ENCODE peak calls at places on chromosomes 6 and 20, in four cellular contexts. P, X, C and S are unnamed samples.
A peak's percentile ranks its signal among the peaks of the same experiment; 100 is the strongest.

GRCh38 chr20:59242714-59243626 is 57.4 kb upstream of the EDN3 start:
- DNase-seq in X (no peak), P (no peak), C (no peak), S (no peak)

GRCh38 chr20:44034965-44035635 is 120.4 kb downstream of the TOX2 start:
- DNase-seq in P (no peak), X (no peak), C (no peak), S (no peak)

GRCh38 chr20:25324412-25324811 is 66.2 kb downstream of the ABHD12 start:
- DNase-seq in C (no peak), X (peak; percentile 58), P (peak; percentile 38), S (no peak)

GRCh38 chr20:29878777-29879442 is 1378.6 kb upstream of the DEFB115 start:
- DNase-seq in C (no peak), X (no peak), P (peak; percentile 45), S (peak; percentile 55)

GRCh38 chr6:12403946-12404647 is 113.9 kb downstream of the EDN1 start:
- DNase-seq in P (no peak), X (no peak), C (no peak), S (no peak)

GRCh38 chr20:21693322-21693721 is 12.1 kb upstream of the PAX1 start:
- DNase-seq in X (no peak), P (peak; percentile 83), C (no peak), S (no peak)

GRCh38 chr20:8078528-8078914 is 53.5 kb upstream of the PLCB1 start:
- DNase-seq in P (no peak), C (no peak), X (no peak), S (no peak)

GRCh38 chr6:159720708-159721107 is 6.6 kb upstream of the WTAP start:
- DNase-seq in C (peak; percentile 42), X (no peak), P (peak; percentile 63), S (no peak)

GRCh38 chr6:13924146-13924948 is 405 bp upstream of the RNF182 start:
- DNase-seq in C (no peak), P (peak; percentile 87), X (peak; percentile 41), S (peak; percentile 27)

GRCh38 chr6:120826253-120826652 is 508.0 kb downstream of the TBC1D32 start:
- DNase-seq in C (peak; percentile 53), P (peak; percentile 87), X (no peak), S (no peak)
- TF ChIP-seq CTCF in C (peak; percentile 65), P (peak; percentile 90), X (no peak), S (no peak)

GRCh38 chr20:47981242-47981641 is 196.0 kb upstream of the SULF2 start:
- DNase-seq in X (no peak), P (peak; percentile 43), C (no peak), S (no peak)

GRCh38 chr20:47980336-47981177 is 195.3 kb upstream of the SULF2 start:
- DNase-seq in C (no peak), X (no peak), P (peak; percentile 20), S (no peak)

GRCh38 chr20:47985092-47985850 is 200.0 kb upstream of the SULF2 start:
- DNase-seq in X (no peak), C (no peak), P (peak; percentile 70), S (no peak)

GRCh38 chr20:47984437-47984836 is 199.2 kb upstream of the SULF2 start:
- DNase-seq in C (no peak), X (no peak), P (no peak), S (no peak)

GRCh38 chr20:47982574-47983360 is 197.5 kb upstream of the SULF2 start:
- DNase-seq in P (peak; percentile 22), C (no peak), X (no peak), S (no peak)
- H3K4me1 ChIP-seq in P (peaks cover 2% of the 10 kb centered on the region), C (no peaks in the 10 kb centered on the region), X (peaks cover 6% of the 10 kb centered on the region), S (no peaks in the 10 kb centered on the region)

GRCh38 chr20:2692886-2693285 is 306 bp downstream of the EBF4 start:
- DNase-seq in X (no peak), C (no peak), P (peak; percentile 66), S (no peak)

GRCh38 chr20:2690718-2691117 is 1.9 kb upstream of the EBF4 start:
- DNase-seq in P (no peak), X (no peak), C (no peak), S (no peak)

GRCh38 chr20:2691127-2691526 is 1.5 kb upstream of the EBF4 start:
- DNase-seq in P (no peak), X (no peak), C (no peak), S (no peak)

GRCh38 chr20:2692036-2692885 is at the start of gene EBF4:
- DNase-seq in X (peak; percentile 46), P (peak; percentile 80), C (no peak), S (peak; percentile 57)

GRCh38 chr20:2691663-2692035 is 931 bp upstream of the EBF4 start:
- DNase-seq in C (no peak), X (no peak), P (peak; percentile 51), S (no peak)
- H3K27ac ChIP-seq in C (no peak overlapping the region), X (peak overlapping the region; percentile 89), P (no peak overlapping the region), S (no peak overlapping the region)

DNA sequence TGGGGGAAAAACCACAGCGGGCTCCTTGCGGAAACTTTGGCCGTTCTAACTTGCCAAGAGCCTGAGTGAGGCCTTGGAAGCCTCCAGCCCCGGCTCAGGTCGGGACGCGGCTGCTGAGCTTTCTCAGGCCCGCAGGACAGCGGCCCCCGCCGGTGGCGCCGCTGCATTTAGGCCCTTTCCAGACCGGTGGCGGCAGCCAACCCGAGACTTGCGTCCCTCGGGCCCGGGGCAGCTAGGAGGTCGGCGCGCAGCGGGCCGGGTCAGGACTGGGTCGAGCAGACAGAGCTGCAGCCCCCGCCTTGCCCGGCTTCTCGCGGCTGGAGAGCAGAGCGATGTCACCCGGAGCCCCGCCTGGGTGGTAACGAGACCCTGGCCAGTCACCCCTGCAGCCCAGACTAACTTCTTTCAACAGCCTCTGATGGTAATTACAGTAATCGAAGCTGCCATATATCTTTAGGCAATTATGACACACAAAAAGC is 2.7 kb downstream of the NR2E1 start:
- DNase-seq in P (peak; percentile 88), C (no peak), X (peak; percentile 42), S (no peak)
- TF ChIP-seq CTCF in P (peak; percentile 70), C (no peak), X (no peak), S (peak; percentile 35)